ENCODE peak calls at places on chromosomes 11 and 22, in four cellular contexts. Y, O, L and P are unnamed samples.

GRCh38 chr11:9657531-9657930 is 6.3 kb upstream of the SWAP70 start:
- DNase-seq in Y (no peak), O (no peak), L (no peak), P (no peak)

GRCh38 chr11:70643642-70644041 is 245.3 kb downstream of the CTTN start:
- DNase-seq in Y (no peak), O (no peak), L (no peak), P (no peak)

GRCh38 chr22:30822216-30823014 is 127.7 kb downstream of the OSBP2 start:
- DNase-seq in Y (no peak), O (no peak), L (no peak), P (peak)

GRCh38 chr22:28562324-28562723 is 117.3 kb downstream of the TTC28 start:
- DNase-seq in Y (no peak), O (no peak), L (no peak), P (no peak)

GRCh38 chr11:1340111-1340510 is 30.7 kb upstream of the TOLLIP start:
- DNase-seq in Y (no peak), O (no peak), L (no peak), P (no peak)

GRCh38 chr11:86438685-86439084 is 64.0 kb downstream of the CCDC81 start:
- DNase-seq in Y (no peak), O (no peak), L (peak), P (no peak)

GRCh38 chr22:21690401-21690801 is 24.6 kb downstream of the PPIL2 start:
- DNase-seq in Y (no peak), O (no peak), L (no peak), P (no peak)

GRCh38 chr11:33533668-33534067 is 167.0 kb downstream of the C11orf91 start:
- DNase-seq in Y (no peak), O (no peak), L (peak), P (no peak)

GRCh38 chr22:46073683-46074504 is 76.4 kb upstream of the PPARA start:
- DNase-seq in Y (no peak), O (no peak), L (peak), P (no peak)

GRCh38 chr22:45965565-45965962 is 11.4 kb downstream of the WNT7B start:
- DNase-seq in Y (no peak), O (no peak), L (no peak), P (no peak)

GRCh38 chr22:19478086-19478392 is 954 bp downstream of the UFD1 start:
- DNase-seq in Y (no peak), O (no peak), L (no peak), P (no peak)

GRCh38 chr11:83033972-83034672 is 37.6 kb downstream of the RAB30 start:
- DNase-seq in Y (no peak), O (peak), L (peak), P (peak)

GRCh38 chr22:42655693-42656092 is 6.5 kb upstream of the CYB5R3 start:
- DNase-seq in Y (peak), O (peak), L (no peak), P (peak)

GRCh38 chr11:72591785-72592490 is 82.3 kb downstream of the PDE2A start:
- DNase-seq in Y (peak), O (no peak), L (no peak), P (no peak)

GRCh38 chr11:35526370-35526792 is 965 bp upstream of the PAMR1 start:
- DNase-seq in Y (peak), O (no peak), L (no peak), P (no peak)

GRCh38 chr11:127492025-127492424 is 491.5 kb upstream of the KIRREL3 start:
- DNase-seq in Y (no peak), O (no peak), L (peak), P (no peak)

GRCh38 chr22:49016909-49017768 is 810.5 kb downstream of the BRD1 start:
- DNase-seq in Y (no peak), O (no peak), L (no peak), P (no peak)

GRCh38 chr11:15750535-15751297 is 605.6 kb downstream of the SOX6 start:
- DNase-seq in Y (no peak), O (peak), L (no peak), P (no peak)

GRCh38 chr11:130340671-130341319 is 26.1 kb upstream of the ZBTB44 start:
- DNase-seq in Y (no peak), O (no peak), L (no peak), P (no peak)

GRCh38 chr22:17966403-17966717 is 58.0 kb downstream of the MICAL3 start:
- DNase-seq in Y (no peak), O (no peak), L (no peak), P (no peak)